ENCODE peak calls at places on chromosomes 11 and 22, in six cellular contexts. One of them, this sample, is unnamed.

GRCh38 chr11:29183301-29183700 is 833.5 kb downstream of the KCNA4 start:
- DNase-seq in HFFc6: no peak
- DNase-seq in HL-60: no peak
- DNase-seq in fibroblast of pulmonary artery: no peak
- DNase-seq in foreskin fibroblast: no peak
- DNase-seq in GM06990: no peak
- DNase-seq in this sample: no peak

GRCh38 chr22:43262990-43263644 is 76.2 kb upstream of the TTLL12 start:
- DNase-seq in HFFc6: no peak
- DNase-seq in HL-60: peak; percentile 78
- DNase-seq in fibroblast of pulmonary artery: peak; percentile 44
- DNase-seq in foreskin fibroblast: peak; percentile 7
- DNase-seq in GM06990: peak; percentile 24
- DNase-seq in this sample: peak; percentile 57

GRCh38 chr11:82890941-82891340 is 9.3 kb downstream of the PRCP start:
- DNase-seq in HFFc6: no peak
- DNase-seq in HL-60: peak; percentile 35
- DNase-seq in fibroblast of pulmonary artery: no peak
- DNase-seq in foreskin fibroblast: no peak
- DNase-seq in GM06990: no peak
- DNase-seq in this sample: no peak

GRCh38 chr22:49014227-49015201 is 813.2 kb downstream of the BRD1 start:
- DNase-seq in HFFc6: no peak
- DNase-seq in HL-60: no peak
- DNase-seq in fibroblast of pulmonary artery: no peak
- DNase-seq in foreskin fibroblast: no peak
- DNase-seq in GM06990: no peak
- DNase-seq in this sample: no peak

GRCh38 chr22:22810471-22810870 is 77.1 kb upstream of the IGLL5 start:
- DNase-seq in HFFc6: no peak
- DNase-seq in HL-60: no peak
- DNase-seq in fibroblast of pulmonary artery: no peak
- DNase-seq in foreskin fibroblast: no peak
- DNase-seq in GM06990: no peak
- DNase-seq in this sample: no peak

GRCh38 chr11:47468598-47469214 is 19.8 kb upstream of the RAPSN start:
- DNase-seq in HFFc6: no peak
- DNase-seq in HL-60: no peak
- DNase-seq in fibroblast of pulmonary artery: peak; percentile 29
- DNase-seq in foreskin fibroblast: peak; percentile 32
- DNase-seq in GM06990: no peak
- DNase-seq in this sample: no peak

GRCh38 chr11:110759972-110760381 is 47.7 kb upstream of the ARHGAP20 start:
- DNase-seq in HFFc6: peak; percentile 3
- DNase-seq in HL-60: no peak
- DNase-seq in fibroblast of pulmonary artery: peak; percentile 73
- DNase-seq in foreskin fibroblast: peak; percentile 80
- DNase-seq in GM06990: no peak
- DNase-seq in this sample: no peak

GRCh38 chr11:119481667-119482400 is 58.9 kb upstream of the THY1 start:
- DNase-seq in HFFc6: no peak
- DNase-seq in HL-60: no peak
- DNase-seq in fibroblast of pulmonary artery: no peak
- DNase-seq in foreskin fibroblast: no peak
- DNase-seq in GM06990: no peak
- DNase-seq in this sample: no peak

GRCh38 chr11:46564459-46564858 is 29.4 kb downstream of the AMBRA1 start:
- DNase-seq in HFFc6: peak; percentile 32
- DNase-seq in HL-60: no peak
- DNase-seq in fibroblast of pulmonary artery: no peak
- DNase-seq in foreskin fibroblast: peak; percentile 67
- DNase-seq in GM06990: no peak
- DNase-seq in this sample: no peak

GRCh38 chr11:11135820-11136476 is 217.1 kb downstream of the CSNK2A3 start:
- DNase-seq in HFFc6: no peak
- DNase-seq in HL-60: no peak
- DNase-seq in fibroblast of pulmonary artery: no peak
- DNase-seq in foreskin fibroblast: no peak
- DNase-seq in GM06990: no peak
- DNase-seq in this sample: no peak

GRCh38 chr22:42261266-42261665 is 9.2 kb downstream of the TCF20 start:
- DNase-seq in HFFc6: peak; percentile 15
- DNase-seq in HL-60: no peak
- DNase-seq in fibroblast of pulmonary artery: peak; percentile 81
- DNase-seq in foreskin fibroblast: peak; percentile 73
- DNase-seq in GM06990: no peak
- DNase-seq in this sample: no peak

GRCh38 chr11:129223701-129224149 is 31.6 kb upstream of the ARHGAP32 start:
- DNase-seq in HFFc6: no peak
- DNase-seq in HL-60: no peak
- DNase-seq in fibroblast of pulmonary artery: peak; percentile 85
- DNase-seq in foreskin fibroblast: peak; percentile 42
- DNase-seq in GM06990: no peak
- DNase-seq in this sample: no peak

GRCh38 chr22:35476341-35476740 is 64.3 kb upstream of the RASD2 start:
- DNase-seq in HFFc6: no peak
- DNase-seq in HL-60: no peak
- DNase-seq in fibroblast of pulmonary artery: no peak
- DNase-seq in foreskin fibroblast: no peak
- DNase-seq in GM06990: no peak
- DNase-seq in this sample: no peak

GRCh38 chr11:15926071-15926470 is 430.3 kb downstream of the SOX6 start:
- DNase-seq in HFFc6: no peak
- DNase-seq in HL-60: no peak
- DNase-seq in fibroblast of pulmonary artery: no peak
- DNase-seq in foreskin fibroblast: peak; percentile 9
- DNase-seq in GM06990: no peak
- DNase-seq in this sample: no peak

GRCh38 chr11:69156673-69157155 is 979 bp downstream of the SMIM38 start:
- DNase-seq in HFFc6: no peak
- DNase-seq in HL-60: no peak
- DNase-seq in fibroblast of pulmonary artery: peak; percentile 42
- DNase-seq in foreskin fibroblast: peak; percentile 52
- DNase-seq in GM06990: no peak
- DNase-seq in this sample: no peak

GRCh38 chr11:116835791-116836647 is 1.4 kb downstream of the APOA1 start:
- DNase-seq in HFFc6: peak; percentile 90
- DNase-seq in HL-60: peak; percentile 82
- DNase-seq in fibroblast of pulmonary artery: peak; percentile 98
- DNase-seq in foreskin fibroblast: peak; percentile 97
- DNase-seq in GM06990: peak; percentile 97
- DNase-seq in this sample: peak; percentile 91

GRCh38 chr11:34599406-34599901 is 21.4 kb upstream of the EHF start:
- DNase-seq in HFFc6: peak; percentile 90
- DNase-seq in HL-60: no peak
- DNase-seq in fibroblast of pulmonary artery: peak; percentile 60
- DNase-seq in foreskin fibroblast: peak; percentile 95
- DNase-seq in GM06990: no peak
- DNase-seq in this sample: no peak

GRCh38 chr11:4922304-4922703 is 1.8 kb downstream of the OR51G1 start:
- DNase-seq in HFFc6: no peak
- DNase-seq in HL-60: no peak
- DNase-seq in fibroblast of pulmonary artery: no peak
- DNase-seq in foreskin fibroblast: no peak
- DNase-seq in GM06990: no peak
- DNase-seq in this sample: no peak

GRCh38 chr11:115927823-115928329 is 423.7 kb upstream of the CADM1 start:
- DNase-seq in HFFc6: no peak
- DNase-seq in HL-60: no peak
- DNase-seq in fibroblast of pulmonary artery: no peak
- DNase-seq in foreskin fibroblast: no peak
- DNase-seq in GM06990: peak; percentile 78
- DNase-seq in this sample: no peak

GRCh38 chr11:118663381-118663780 is 16.1 kb downstream of the TREH start:
- DNase-seq in HFFc6: no peak
- DNase-seq in HL-60: no peak
- DNase-seq in fibroblast of pulmonary artery: no peak
- DNase-seq in foreskin fibroblast: no peak
- DNase-seq in GM06990: no peak
- DNase-seq in this sample: no peak

GRCh38 chr22:25941365-25941960 is 199.5 kb downstream of the MYO18B start:
- DNase-seq in HFFc6: no peak
- DNase-seq in HL-60: no peak
- DNase-seq in fibroblast of pulmonary artery: no peak
- DNase-seq in foreskin fibroblast: no peak
- DNase-seq in GM06990: no peak
- DNase-seq in this sample: no peak

DNA sequence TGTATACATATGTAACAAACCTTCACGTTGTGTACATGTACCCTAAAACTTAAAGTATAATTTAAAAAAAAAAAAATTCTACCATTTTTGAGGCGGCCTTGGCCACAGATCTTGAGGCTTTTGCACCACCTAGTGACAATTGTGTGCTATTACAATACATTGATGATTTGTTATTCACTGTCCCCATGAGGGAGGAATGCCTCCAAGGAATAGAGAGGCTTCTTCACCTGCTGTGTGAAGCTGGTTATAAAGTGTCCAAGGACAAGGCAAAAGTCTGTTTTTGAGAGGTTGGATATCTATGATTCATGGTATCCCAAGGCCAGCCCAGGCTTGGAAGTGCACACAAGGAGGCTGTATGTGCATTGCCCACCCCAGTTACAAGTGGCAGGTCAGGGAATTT is 30.7 kb downstream of the SLC22A25 start:
- DNase-seq in HFFc6: peak; percentile 22
- DNase-seq in HL-60: peak; percentile 31
- DNase-seq in fibroblast of pulmonary artery: peak; percentile 31
- DNase-seq in foreskin fibroblast: peak; percentile 35
- DNase-seq in GM06990: no peak
- DNase-seq in this sample: peak; percentile 24
- TF ChIP-seq CTCF in HFFc6: peak; percentile 84
- TF ChIP-seq CTCF in HL-60: peak; percentile 3
- TF ChIP-seq CTCF in fibroblast of pulmonary artery: peak; percentile 51
- TF ChIP-seq CTCF in foreskin fibroblast: peak; percentile 52
- TF ChIP-seq CTCF in GM06990: peak; percentile 49
- TF ChIP-seq CTCF in this sample: peak; percentile 24

DNA sequence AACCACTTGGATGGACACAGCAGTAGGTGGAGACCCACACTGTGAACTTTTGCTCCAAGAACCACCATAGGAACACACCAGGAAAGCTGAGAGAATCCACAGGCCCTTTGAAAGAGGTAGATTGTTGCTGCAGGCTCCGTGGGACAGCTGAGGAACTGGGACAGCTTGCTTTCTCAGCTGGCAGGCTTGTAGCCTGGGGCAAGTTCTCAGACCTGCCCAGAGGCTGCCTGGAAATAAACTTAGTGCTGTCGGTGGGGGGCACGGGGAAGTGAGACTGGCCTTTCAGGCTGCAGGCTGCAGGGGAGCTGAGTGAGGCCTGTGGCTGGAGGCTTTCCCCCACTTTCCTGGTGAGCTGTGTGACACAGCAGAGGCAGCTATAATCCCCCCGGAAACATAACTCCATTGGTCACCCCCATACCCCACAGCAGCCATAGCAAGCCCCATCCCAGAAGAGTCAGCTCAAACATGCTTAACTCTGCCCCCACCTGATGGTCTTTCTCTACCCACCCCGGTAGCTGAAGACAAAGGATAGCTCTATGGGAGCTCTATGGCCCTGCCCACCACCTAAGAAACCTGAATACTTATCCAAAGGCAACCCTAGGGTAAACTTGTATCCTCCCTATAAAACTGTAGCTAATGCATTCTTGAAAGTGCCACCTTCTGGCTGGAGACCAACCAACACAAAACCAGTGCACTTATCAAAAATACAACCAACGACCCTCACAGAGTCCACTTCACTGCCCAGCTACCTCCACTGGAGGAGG is 21.4 kb upstream of the ACRV1 start:
- DNase-seq in HFFc6: no peak
- DNase-seq in HL-60: no peak
- DNase-seq in fibroblast of pulmonary artery: no peak
- DNase-seq in foreskin fibroblast: no peak
- DNase-seq in GM06990: no peak
- DNase-seq in this sample: no peak
- TF ChIP-seq CTCF in HFFc6: no peak
- TF ChIP-seq CTCF in HL-60: no peak
- TF ChIP-seq CTCF in fibroblast of pulmonary artery: no peak
- TF ChIP-seq CTCF in foreskin fibroblast: no peak
- TF ChIP-seq CTCF in GM06990: no peak
- TF ChIP-seq CTCF in this sample: no peak

GRCh38 chr11:2089536-2090165 is 49.5 kb downstream of the IGF2 start:
- DNase-seq in HFFc6: peak; percentile 24
- DNase-seq in HL-60: no peak
- DNase-seq in fibroblast of pulmonary artery: peak; percentile 25
- DNase-seq in foreskin fibroblast: peak; percentile 57
- DNase-seq in GM06990: no peak
- DNase-seq in this sample: peak; percentile 49

GRCh38 chr11:2091112-2091746 is 48.0 kb downstream of the IGF2 start:
- DNase-seq in HFFc6: no peak
- DNase-seq in HL-60: no peak
- DNase-seq in fibroblast of pulmonary artery: no peak
- DNase-seq in foreskin fibroblast: no peak
- DNase-seq in GM06990: no peak
- DNase-seq in this sample: no peak

GRCh38 chr11:2088284-2088683 is 50.9 kb downstream of the IGF2 start:
- DNase-seq in HFFc6: no peak
- DNase-seq in HL-60: no peak
- DNase-seq in fibroblast of pulmonary artery: no peak
- DNase-seq in foreskin fibroblast: no peak
- DNase-seq in GM06990: no peak
- DNase-seq in this sample: no peak

GRCh38 chr11:2090172-2091111 is 48.7 kb downstream of the IGF2 start:
- DNase-seq in HFFc6: no peak
- DNase-seq in HL-60: no peak
- DNase-seq in fibroblast of pulmonary artery: no peak
- DNase-seq in foreskin fibroblast: no peak
- DNase-seq in GM06990: no peak
- DNase-seq in this sample: no peak

DNA sequence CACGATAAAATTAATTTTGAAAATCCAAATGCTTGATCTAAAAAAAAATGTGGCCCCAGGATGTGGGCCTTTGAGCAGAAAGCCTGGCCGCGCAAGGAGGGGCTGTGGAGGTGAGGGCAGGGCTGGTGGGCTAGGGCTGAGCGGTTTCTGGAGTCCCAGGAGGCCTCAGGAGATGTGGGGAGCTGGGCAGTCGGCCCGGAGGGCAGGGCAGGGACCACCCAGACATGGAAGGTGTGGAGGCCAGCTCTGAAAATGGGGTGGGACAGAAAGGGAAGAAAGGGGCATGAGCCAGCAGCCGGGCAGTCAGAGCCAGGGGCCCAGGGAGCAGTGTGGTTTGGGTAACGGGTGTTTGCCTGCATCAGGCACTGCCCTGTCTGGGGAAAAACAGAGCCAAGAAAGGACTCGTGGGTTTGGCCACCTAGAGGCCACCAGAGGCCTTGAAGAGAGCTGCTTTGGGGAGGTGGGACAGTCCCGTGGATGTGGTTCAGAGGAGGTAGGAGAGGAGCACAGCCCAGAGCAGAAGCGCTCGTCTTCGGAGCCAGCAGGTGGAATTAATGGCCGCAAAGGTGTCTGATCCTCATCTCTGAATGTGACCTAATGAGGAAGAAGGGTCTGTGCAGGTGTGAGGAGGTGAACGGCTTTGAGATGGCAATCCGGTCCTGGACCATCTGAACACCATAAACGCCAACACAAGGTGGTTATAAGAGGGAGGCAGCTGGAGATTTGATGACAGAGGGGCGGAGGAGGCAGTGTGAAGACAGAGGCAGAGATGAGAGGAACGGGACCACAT is 50.2 kb downstream of the IGF2 start:
- DNase-seq in HFFc6: no peak
- DNase-seq in HL-60: no peak
- DNase-seq in fibroblast of pulmonary artery: no peak
- DNase-seq in foreskin fibroblast: no peak
- DNase-seq in GM06990: no peak
- DNase-seq in this sample: no peak
- TF ChIP-seq CTCF in HFFc6: peak; percentile 39
- TF ChIP-seq CTCF in HL-60: no peak
- TF ChIP-seq CTCF in fibroblast of pulmonary artery: peak; percentile 14
- TF ChIP-seq CTCF in foreskin fibroblast: no peak
- TF ChIP-seq CTCF in GM06990: no peak
- TF ChIP-seq CTCF in this sample: no peak

GRCh38 chr22:30178180-30179126 is 68.1 kb downstream of the LIF start:
- DNase-seq in HFFc6: no peak
- DNase-seq in HL-60: no peak
- DNase-seq in fibroblast of pulmonary artery: no peak
- DNase-seq in foreskin fibroblast: no peak
- DNase-seq in GM06990: no peak
- DNase-seq in this sample: no peak
- TF ChIP-seq CTCF in HFFc6: peak; percentile 21
- TF ChIP-seq CTCF in HL-60: no peak
- TF ChIP-seq CTCF in fibroblast of pulmonary artery: no peak
- TF ChIP-seq CTCF in foreskin fibroblast: no peak
- TF ChIP-seq CTCF in GM06990: no peak
- TF ChIP-seq CTCF in this sample: no peak

This sample was measured in GM20000.